ENCODE peak calls at places on chromosomes 3 and 15, in eight cellular contexts. One of them, this sample, is unnamed.

GRCh38 chr3:86951343-86951742 is 39.6 kb downstream of the VGLL3 start:
- DNase-seq in psoas muscle: no peak
- DNase-seq in AG04450: no peak
- DNase-seq in Panc1: no peak
- DNase-seq in dorsolateral prefrontal cortex: no peak
- DNase-seq in lower lobe of right lung: no peak
- DNase-seq in HCT116: no peak
- DNase-seq in fibroblast of lung: peak
- DNase-seq in this sample: peak

GRCh38 chr3:64214697-64215018 is 10.6 kb downstream of the PRICKLE2 start:
- DNase-seq in Panc1: no peak
- DNase-seq in AG04450: no peak
- DNase-seq in lower lobe of right lung: no peak
- DNase-seq in HCT116: no peak
- DNase-seq in fibroblast of lung: peak
- DNase-seq in psoas muscle: no peak
- DNase-seq in dorsolateral prefrontal cortex: peak
- DNase-seq in this sample: no peak

GRCh38 chr3:33577588-33577987 is 137.4 kb upstream of the UBP1 start:
- DNase-seq in fibroblast of lung: no peak
- DNase-seq in psoas muscle: no peak
- DNase-seq in HCT116: no peak
- DNase-seq in Panc1: no peak
- DNase-seq in AG04450: no peak
- DNase-seq in lower lobe of right lung: no peak
- DNase-seq in dorsolateral prefrontal cortex: no peak
- DNase-seq in this sample: no peak

GRCh38 chr3:61454806-61455205 is 106.6 kb upstream of the PTPRG start:
- DNase-seq in dorsolateral prefrontal cortex: no peak
- DNase-seq in psoas muscle: no peak
- DNase-seq in fibroblast of lung: peak
- DNase-seq in lower lobe of right lung: no peak
- DNase-seq in HCT116: no peak
- DNase-seq in AG04450: peak
- DNase-seq in Panc1: no peak
- DNase-seq in this sample: peak

GRCh38 chr15:41796457-41796856 is 22.2 kb downstream of the MAPKBP1 start:
- DNase-seq in dorsolateral prefrontal cortex: no peak
- DNase-seq in Panc1: no peak
- DNase-seq in psoas muscle: no peak
- DNase-seq in AG04450: no peak
- DNase-seq in HCT116: no peak
- DNase-seq in lower lobe of right lung: no peak
- DNase-seq in fibroblast of lung: peak
- DNase-seq in this sample: no peak

GRCh38 chr15:84766461-84767005 is 18.1 kb downstream of the ZNF592 start:
- DNase-seq in fibroblast of lung: no peak
- DNase-seq in lower lobe of right lung: no peak
- DNase-seq in psoas muscle: no peak
- DNase-seq in HCT116: no peak
- DNase-seq in AG04450: no peak
- DNase-seq in Panc1: no peak
- DNase-seq in dorsolateral prefrontal cortex: no peak
- DNase-seq in this sample: no peak

GRCh38 chr3:186750316-186750715 is 33.1 kb upstream of the EIF4A2 start:
- DNase-seq in lower lobe of right lung: no peak
- DNase-seq in HCT116: no peak
- DNase-seq in dorsolateral prefrontal cortex: no peak
- DNase-seq in AG04450: no peak
- DNase-seq in psoas muscle: no peak
- DNase-seq in fibroblast of lung: no peak
- DNase-seq in Panc1: no peak
- DNase-seq in this sample: no peak

GRCh38 chr3:147378186-147378503 is 28.2 kb downstream of the ZIC4 start:
- DNase-seq in fibroblast of lung: no peak
- DNase-seq in dorsolateral prefrontal cortex: no peak
- DNase-seq in lower lobe of right lung: no peak
- DNase-seq in psoas muscle: no peak
- DNase-seq in HCT116: no peak
- DNase-seq in Panc1: no peak
- DNase-seq in AG04450: no peak
- DNase-seq in this sample: no peak

GRCh38 chr3:132788299-132788698 is 66.1 kb upstream of the NPHP3 start:
- DNase-seq in lower lobe of right lung: no peak
- DNase-seq in fibroblast of lung: peak
- DNase-seq in HCT116: peak
- DNase-seq in AG04450: peak
- DNase-seq in psoas muscle: no peak
- DNase-seq in dorsolateral prefrontal cortex: peak
- DNase-seq in Panc1: no peak
- DNase-seq in this sample: no peak

GRCh38 chr3:4865714-4866113 is 113.5 kb upstream of the BHLHE40 start:
- DNase-seq in AG04450: no peak
- DNase-seq in lower lobe of right lung: no peak
- DNase-seq in dorsolateral prefrontal cortex: no peak
- DNase-seq in fibroblast of lung: no peak
- DNase-seq in psoas muscle: no peak
- DNase-seq in Panc1: no peak
- DNase-seq in HCT116: no peak
- DNase-seq in this sample: no peak

GRCh38 chr3:11600501-11601282 is 43.0 kb downstream of the VGLL4 start:
- DNase-seq in HCT116: peak
- DNase-seq in fibroblast of lung: peak
- DNase-seq in AG04450: peak
- DNase-seq in psoas muscle: peak
- DNase-seq in Panc1: peak
- DNase-seq in dorsolateral prefrontal cortex: peak
- DNase-seq in lower lobe of right lung: no peak
- DNase-seq in this sample: peak

GRCh38 chr3:119664370-119664769 is 4.0 kb upstream of the POPDC2 start:
- DNase-seq in psoas muscle: no peak
- DNase-seq in dorsolateral prefrontal cortex: no peak
- DNase-seq in fibroblast of lung: no peak
- DNase-seq in AG04450: no peak
- DNase-seq in HCT116: no peak
- DNase-seq in lower lobe of right lung: no peak
- DNase-seq in Panc1: no peak
- DNase-seq in this sample: no peak

GRCh38 chr3:174821477-174821876 is 37.7 kb upstream of the NAALADL2 start:
- DNase-seq in fibroblast of lung: peak
- DNase-seq in HCT116: no peak
- DNase-seq in lower lobe of right lung: no peak
- DNase-seq in Panc1: no peak
- DNase-seq in AG04450: no peak
- DNase-seq in dorsolateral prefrontal cortex: peak
- DNase-seq in psoas muscle: no peak
- DNase-seq in this sample: no peak

GRCh38 chr15:38682861-38683260 is 118.2 kb upstream of the RASGRP1 start:
- DNase-seq in HCT116: no peak
- DNase-seq in Panc1: no peak
- DNase-seq in psoas muscle: no peak
- DNase-seq in dorsolateral prefrontal cortex: no peak
- DNase-seq in AG04450: no peak
- DNase-seq in fibroblast of lung: no peak
- DNase-seq in lower lobe of right lung: no peak
- DNase-seq in this sample: no peak

GRCh38 chr3:197603317-197603933 is 47.7 kb upstream of the BDH1 start:
- DNase-seq in HCT116: no peak
- DNase-seq in fibroblast of lung: no peak
- DNase-seq in psoas muscle: no peak
- DNase-seq in dorsolateral prefrontal cortex: no peak
- DNase-seq in AG04450: no peak
- DNase-seq in lower lobe of right lung: no peak
- DNase-seq in Panc1: no peak
- DNase-seq in this sample: no peak

GRCh38 chr3:41117398-41117870 is 81.9 kb upstream of the CTNNB1 start:
- DNase-seq in psoas muscle: peak
- DNase-seq in HCT116: peak
- DNase-seq in Panc1: no peak
- DNase-seq in fibroblast of lung: peak
- DNase-seq in dorsolateral prefrontal cortex: peak
- DNase-seq in lower lobe of right lung: peak
- DNase-seq in AG04450: peak
- DNase-seq in this sample: peak

GRCh38 chr3:95197661-95198060 is 1134.8 kb downstream of the NSUN3 start:
- DNase-seq in Panc1: no peak
- DNase-seq in AG04450: no peak
- DNase-seq in dorsolateral prefrontal cortex: no peak
- DNase-seq in HCT116: no peak
- DNase-seq in lower lobe of right lung: no peak
- DNase-seq in psoas muscle: no peak
- DNase-seq in fibroblast of lung: no peak
- DNase-seq in this sample: no peak

GRCh38 chr3:98628317-98628716 is 34.9 kb upstream of the CPOX start:
- DNase-seq in psoas muscle: no peak
- DNase-seq in dorsolateral prefrontal cortex: no peak
- DNase-seq in Panc1: no peak
- DNase-seq in fibroblast of lung: no peak
- DNase-seq in lower lobe of right lung: no peak
- DNase-seq in AG04450: no peak
- DNase-seq in HCT116: no peak
- DNase-seq in this sample: no peak

GRCh38 chr15:63586790-63587189 is 10.4 kb upstream of the FBXL22 start:
- DNase-seq in dorsolateral prefrontal cortex: no peak
- DNase-seq in fibroblast of lung: no peak
- DNase-seq in psoas muscle: no peak
- DNase-seq in lower lobe of right lung: no peak
- DNase-seq in HCT116: no peak
- DNase-seq in Panc1: no peak
- DNase-seq in AG04450: no peak
- DNase-seq in this sample: no peak

GRCh38 chr15:90337256-90337655 is 14.8 kb upstream of the ZNF774 start:
- DNase-seq in Panc1: no peak
- DNase-seq in AG04450: no peak
- DNase-seq in dorsolateral prefrontal cortex: no peak
- DNase-seq in lower lobe of right lung: no peak
- DNase-seq in HCT116: no peak
- DNase-seq in psoas muscle: no peak
- DNase-seq in fibroblast of lung: no peak
- DNase-seq in this sample: peak
- H3K27ac ChIP-seq in Panc1: peak
- H3K27ac ChIP-seq in AG04450: no peak
- H3K27ac ChIP-seq in dorsolateral prefrontal cortex: no peak
- H3K27ac ChIP-seq in lower lobe of right lung: no peak
- H3K27ac ChIP-seq in HCT116: no peak
- H3K27ac ChIP-seq in psoas muscle: no peak
- H3K27ac ChIP-seq in fibroblast of lung: no peak
- H3K27ac ChIP-seq in this sample: peak

GRCh38 chr3:125075738-125076137 is 19.9 kb upstream of the HEG1 start:
- DNase-seq in AG04450: no peak
- DNase-seq in Panc1: no peak
- DNase-seq in HCT116: no peak
- DNase-seq in fibroblast of lung: no peak
- DNase-seq in dorsolateral prefrontal cortex: no peak
- DNase-seq in lower lobe of right lung: no peak
- DNase-seq in psoas muscle: no peak
- DNase-seq in this sample: no peak
- TF ChIP-seq CTCF in AG04450: peak
- TF ChIP-seq CTCF in Panc1: no peak
- TF ChIP-seq CTCF in HCT116: peak
- TF ChIP-seq CTCF in fibroblast of lung: no peak
- TF ChIP-seq CTCF in dorsolateral prefrontal cortex: no peak
- TF ChIP-seq CTCF in lower lobe of right lung: no peak
- TF ChIP-seq CTCF in psoas muscle: no peak
- TF ChIP-seq CTCF in this sample: no peak

DNA sequence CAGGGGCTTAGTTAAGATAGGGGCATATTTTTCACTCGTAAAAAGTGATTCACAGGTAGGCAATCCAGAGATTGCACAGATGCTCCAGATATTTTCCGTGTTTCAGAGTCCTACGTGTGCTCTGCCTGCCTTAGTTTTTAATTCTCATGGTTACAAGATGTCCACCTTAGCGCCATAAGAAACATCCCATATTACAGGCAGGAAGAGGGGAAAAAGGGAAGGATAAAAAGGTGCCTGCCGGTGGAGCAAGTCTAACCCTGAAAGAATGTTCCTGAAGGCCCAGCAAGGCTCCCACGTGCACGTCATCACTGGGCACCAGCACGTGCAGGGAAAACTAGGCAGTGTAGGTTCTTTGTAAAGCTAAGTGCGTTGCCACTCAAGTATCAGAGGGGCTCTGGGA is 10.1 kb upstream of the MOBP start:
- DNase-seq in AG04450: no peak
- DNase-seq in dorsolateral prefrontal cortex: no peak
- DNase-seq in psoas muscle: no peak
- DNase-seq in fibroblast of lung: no peak
- DNase-seq in HCT116: no peak
- DNase-seq in Panc1: no peak
- DNase-seq in lower lobe of right lung: no peak
- DNase-seq in this sample: no peak
- H3K27ac ChIP-seq in AG04450: no peak
- H3K27ac ChIP-seq in dorsolateral prefrontal cortex: peak
- H3K27ac ChIP-seq in psoas muscle: no peak
- H3K27ac ChIP-seq in fibroblast of lung: no peak
- H3K27ac ChIP-seq in HCT116: no peak
- H3K27ac ChIP-seq in Panc1: no peak
- H3K27ac ChIP-seq in lower lobe of right lung: no peak
- H3K27ac ChIP-seq in this sample: no peak

GRCh38 chr3:194369522-194370279 is at the start of gene LRRC15:
- DNase-seq in HCT116: no peak
- DNase-seq in AG04450: no peak
- DNase-seq in Panc1: no peak
- DNase-seq in lower lobe of right lung: no peak
- DNase-seq in fibroblast of lung: peak
- DNase-seq in dorsolateral prefrontal cortex: no peak
- DNase-seq in psoas muscle: no peak
- DNase-seq in this sample: no peak
- TF ChIP-seq CTCF in HCT116: no peak
- TF ChIP-seq CTCF in AG04450: no peak
- TF ChIP-seq CTCF in Panc1: no peak
- TF ChIP-seq CTCF in lower lobe of right lung: no peak
- TF ChIP-seq CTCF in fibroblast of lung: no peak
- TF ChIP-seq CTCF in dorsolateral prefrontal cortex: no peak
- TF ChIP-seq CTCF in psoas muscle: no peak
- TF ChIP-seq CTCF in this sample: peak

DNA sequence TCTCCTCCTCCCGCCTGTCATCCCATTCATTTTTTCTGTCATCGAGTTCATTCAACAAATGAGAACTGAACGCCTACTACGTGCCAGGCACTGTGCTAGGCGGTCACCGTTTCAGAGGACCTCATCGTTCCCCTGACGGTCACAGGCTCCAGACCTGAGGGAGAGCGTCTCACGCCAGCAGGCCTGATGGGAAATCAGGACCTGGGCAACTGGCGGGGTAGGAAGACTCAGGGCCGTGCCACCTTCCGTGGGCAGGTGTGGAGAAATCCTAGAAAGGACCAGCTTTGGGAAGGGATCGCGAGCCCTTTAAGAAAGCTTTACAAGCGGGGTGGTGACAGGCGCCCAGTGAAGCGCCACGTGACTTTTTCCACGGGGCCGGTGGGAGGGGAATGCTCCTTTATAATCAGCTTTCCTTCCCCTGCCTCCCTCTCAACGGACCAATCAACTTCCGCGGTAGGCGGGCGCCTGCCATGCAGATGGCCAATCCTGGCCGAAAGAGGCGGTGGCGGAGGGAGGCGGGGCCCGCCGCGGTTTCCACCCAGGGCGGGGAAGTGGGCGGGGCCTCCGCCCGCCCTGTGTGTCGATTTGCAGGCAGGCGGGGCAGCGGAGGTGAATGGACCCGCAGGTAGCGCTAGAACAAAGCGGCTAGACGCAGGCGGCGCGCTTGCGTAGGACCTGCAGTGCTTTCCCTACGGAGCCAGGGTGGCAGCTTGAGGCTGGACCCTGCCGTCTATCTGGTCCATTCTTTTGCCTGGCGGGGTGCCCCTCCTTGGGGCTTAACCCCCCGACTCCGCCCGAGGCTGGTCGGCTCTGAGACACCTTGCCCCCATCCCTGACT is 816 bp upstream of the DUSP7 start:
- DNase-seq in fibroblast of lung: peak
- DNase-seq in HCT116: peak
- DNase-seq in Panc1: peak
- DNase-seq in AG04450: peak
- DNase-seq in psoas muscle: peak
- DNase-seq in lower lobe of right lung: peak
- DNase-seq in dorsolateral prefrontal cortex: peak
- DNase-seq in this sample: peak
- H3K27ac ChIP-seq in fibroblast of lung: peak
- H3K27ac ChIP-seq in HCT116: peak
- H3K27ac ChIP-seq in Panc1: peak
- H3K27ac ChIP-seq in AG04450: peak
- H3K27ac ChIP-seq in psoas muscle: peak
- H3K27ac ChIP-seq in lower lobe of right lung: peak
- H3K27ac ChIP-seq in dorsolateral prefrontal cortex: peak
- H3K27ac ChIP-seq in this sample: peak